ENCODE peak calls at places on chromosomes 12 and 14, in seven cellular contexts. One of them, this sample, is unnamed.

GRCh38 chr12:65643595-65644386 is 180.5 kb upstream of the HMGA2 start:
- DNase-seq in astrocyte of the spinal cord: no peak
- DNase-seq in tibial nerve: no peak
- DNase-seq in heart right ventricle: no peak
- DNase-seq in prostate gland: no peak
- DNase-seq in CD4-positive, alpha-beta T cell: no peak
- DNase-seq in fibroblast of pulmonary artery: no peak
- DNase-seq in this sample: no peak

GRCh38 chr14:105528859-105529505 is 2.6 kb downstream of the TMEM121 start:
- DNase-seq in CD4-positive, alpha-beta T cell: no peak
- DNase-seq in heart right ventricle: no peak
- DNase-seq in prostate gland: no peak
- DNase-seq in fibroblast of pulmonary artery: no peak
- DNase-seq in tibial nerve: no peak
- DNase-seq in astrocyte of the spinal cord: no peak
- DNase-seq in this sample: no peak

GRCh38 chr14:26276757-26277156 is 321.1 kb downstream of the NOVA1 start:
- DNase-seq in astrocyte of the spinal cord: no peak
- DNase-seq in tibial nerve: no peak
- DNase-seq in CD4-positive, alpha-beta T cell: no peak
- DNase-seq in heart right ventricle: no peak
- DNase-seq in prostate gland: no peak
- DNase-seq in fibroblast of pulmonary artery: no peak
- DNase-seq in this sample: no peak

GRCh38 chr14:68654471-68654941 is 138.4 kb downstream of the ZFP36L1 start:
- DNase-seq in prostate gland: no peak
- DNase-seq in heart right ventricle: no peak
- DNase-seq in CD4-positive, alpha-beta T cell: no peak
- DNase-seq in tibial nerve: no peak
- DNase-seq in fibroblast of pulmonary artery: no peak
- DNase-seq in astrocyte of the spinal cord: no peak
- DNase-seq in this sample: no peak

GRCh38 chr14:23146423-23146910 is 27.4 kb upstream of the CEBPE start:
- DNase-seq in astrocyte of the spinal cord: no peak
- DNase-seq in prostate gland: no peak
- DNase-seq in CD4-positive, alpha-beta T cell: no peak
- DNase-seq in fibroblast of pulmonary artery: no peak
- DNase-seq in tibial nerve: no peak
- DNase-seq in heart right ventricle: no peak
- DNase-seq in this sample: no peak

GRCh38 chr12:46825526-46826414 is at the start of gene SLC38A4:
- DNase-seq in fibroblast of pulmonary artery: peak
- DNase-seq in heart right ventricle: peak
- DNase-seq in prostate gland: no peak
- DNase-seq in CD4-positive, alpha-beta T cell: no peak
- DNase-seq in astrocyte of the spinal cord: peak
- DNase-seq in tibial nerve: no peak
- DNase-seq in this sample: no peak

GRCh38 chr12:101968770-101969169 is 91.4 kb downstream of the DRAM1 start:
- DNase-seq in astrocyte of the spinal cord: no peak
- DNase-seq in heart right ventricle: no peak
- DNase-seq in fibroblast of pulmonary artery: no peak
- DNase-seq in CD4-positive, alpha-beta T cell: no peak
- DNase-seq in prostate gland: no peak
- DNase-seq in tibial nerve: no peak
- DNase-seq in this sample: no peak

GRCh38 chr12:88634008-88634407 is 53.7 kb upstream of the KITLG start:
- DNase-seq in astrocyte of the spinal cord: no peak
- DNase-seq in prostate gland: no peak
- DNase-seq in CD4-positive, alpha-beta T cell: no peak
- DNase-seq in fibroblast of pulmonary artery: no peak
- DNase-seq in heart right ventricle: no peak
- DNase-seq in tibial nerve: no peak
- DNase-seq in this sample: peak

GRCh38 chr14:52730708-52731111 is 744 bp downstream of the STYX start:
- DNase-seq in CD4-positive, alpha-beta T cell: no peak
- DNase-seq in astrocyte of the spinal cord: peak
- DNase-seq in prostate gland: no peak
- DNase-seq in tibial nerve: peak
- DNase-seq in heart right ventricle: no peak
- DNase-seq in fibroblast of pulmonary artery: peak
- DNase-seq in this sample: no peak

GRCh38 chr12:122185494-122186082 is 2.7 kb downstream of the LRRC43 start:
- DNase-seq in CD4-positive, alpha-beta T cell: no peak
- DNase-seq in fibroblast of pulmonary artery: no peak
- DNase-seq in heart right ventricle: no peak
- DNase-seq in astrocyte of the spinal cord: no peak
- DNase-seq in tibial nerve: no peak
- DNase-seq in prostate gland: no peak
- DNase-seq in this sample: no peak

GRCh38 chr14:93186461-93186860 is 1.3 kb downstream of the LYSET start:
- DNase-seq in tibial nerve: no peak
- DNase-seq in astrocyte of the spinal cord: no peak
- DNase-seq in prostate gland: no peak
- DNase-seq in fibroblast of pulmonary artery: no peak
- DNase-seq in CD4-positive, alpha-beta T cell: no peak
- DNase-seq in heart right ventricle: no peak
- DNase-seq in this sample: no peak

GRCh38 chr12:69189378-69189978 is 49.9 kb upstream of the CPSF6 start:
- DNase-seq in astrocyte of the spinal cord: no peak
- DNase-seq in prostate gland: no peak
- DNase-seq in heart right ventricle: no peak
- DNase-seq in fibroblast of pulmonary artery: no peak
- DNase-seq in CD4-positive, alpha-beta T cell: no peak
- DNase-seq in tibial nerve: no peak
- DNase-seq in this sample: no peak
- TF ChIP-seq CTCF in astrocyte of the spinal cord: no peak
- TF ChIP-seq CTCF in prostate gland: no peak
- TF ChIP-seq CTCF in heart right ventricle: no peak
- TF ChIP-seq CTCF in fibroblast of pulmonary artery: no peak
- TF ChIP-seq CTCF in CD4-positive, alpha-beta T cell: no peak
- TF ChIP-seq CTCF in tibial nerve: no peak
- TF ChIP-seq CTCF in this sample: no peak

GRCh38 chr14:90193925-90194324 is 62.4 kb upstream of the PSMC1 start:
- DNase-seq in tibial nerve: no peak
- DNase-seq in CD4-positive, alpha-beta T cell: no peak
- DNase-seq in heart right ventricle: no peak
- DNase-seq in prostate gland: no peak
- DNase-seq in astrocyte of the spinal cord: no peak
- DNase-seq in fibroblast of pulmonary artery: peak
- DNase-seq in this sample: no peak
- TF ChIP-seq CTCF in tibial nerve: no peak
- TF ChIP-seq CTCF in CD4-positive, alpha-beta T cell: peak
- TF ChIP-seq CTCF in heart right ventricle: no peak
- TF ChIP-seq CTCF in prostate gland: no peak
- TF ChIP-seq CTCF in astrocyte of the spinal cord: peak
- TF ChIP-seq CTCF in fibroblast of pulmonary artery: peak
- TF ChIP-seq CTCF in this sample: peak

GRCh38 chr14:96940009-96940408 is 142.8 kb downstream of the VRK1 start:
- DNase-seq in tibial nerve: no peak
- DNase-seq in heart right ventricle: no peak
- DNase-seq in fibroblast of pulmonary artery: no peak
- DNase-seq in CD4-positive, alpha-beta T cell: no peak
- DNase-seq in astrocyte of the spinal cord: no peak
- DNase-seq in prostate gland: no peak
- DNase-seq in this sample: no peak

GRCh38 chr14:96944297-96944696 is 147.1 kb downstream of the VRK1 start:
- DNase-seq in tibial nerve: no peak
- DNase-seq in prostate gland: no peak
- DNase-seq in heart right ventricle: no peak
- DNase-seq in CD4-positive, alpha-beta T cell: no peak
- DNase-seq in astrocyte of the spinal cord: no peak
- DNase-seq in fibroblast of pulmonary artery: no peak
- DNase-seq in this sample: no peak

GRCh38 chr14:96934961-96935360 is 137.8 kb downstream of the VRK1 start:
- DNase-seq in tibial nerve: no peak
- DNase-seq in astrocyte of the spinal cord: no peak
- DNase-seq in fibroblast of pulmonary artery: no peak
- DNase-seq in heart right ventricle: no peak
- DNase-seq in CD4-positive, alpha-beta T cell: no peak
- DNase-seq in prostate gland: no peak
- DNase-seq in this sample: no peak

GRCh38 chr14:96938946-96939345 is 141.8 kb downstream of the VRK1 start:
- DNase-seq in tibial nerve: no peak
- DNase-seq in CD4-positive, alpha-beta T cell: no peak
- DNase-seq in fibroblast of pulmonary artery: no peak
- DNase-seq in heart right ventricle: no peak
- DNase-seq in astrocyte of the spinal cord: no peak
- DNase-seq in prostate gland: no peak
- DNase-seq in this sample: no peak
- TF ChIP-seq CTCF in tibial nerve: no peak
- TF ChIP-seq CTCF in CD4-positive, alpha-beta T cell: no peak
- TF ChIP-seq CTCF in fibroblast of pulmonary artery: peak
- TF ChIP-seq CTCF in heart right ventricle: no peak
- TF ChIP-seq CTCF in astrocyte of the spinal cord: no peak
- TF ChIP-seq CTCF in prostate gland: no peak
- TF ChIP-seq CTCF in this sample: peak

GRCh38 chr14:81942071-81942470 is 408.4 kb upstream of the SEL1L start:
- DNase-seq in astrocyte of the spinal cord: no peak
- DNase-seq in CD4-positive, alpha-beta T cell: no peak
- DNase-seq in prostate gland: no peak
- DNase-seq in tibial nerve: no peak
- DNase-seq in heart right ventricle: no peak
- DNase-seq in fibroblast of pulmonary artery: no peak
- DNase-seq in this sample: no peak
- TF ChIP-seq CTCF in astrocyte of the spinal cord: no peak
- TF ChIP-seq CTCF in CD4-positive, alpha-beta T cell: no peak
- TF ChIP-seq CTCF in prostate gland: no peak
- TF ChIP-seq CTCF in tibial nerve: no peak
- TF ChIP-seq CTCF in heart right ventricle: no peak
- TF ChIP-seq CTCF in fibroblast of pulmonary artery: no peak
- TF ChIP-seq CTCF in this sample: no peak

GRCh38 chr12:29088611-29089219 is 60.4 kb upstream of the FAR2 start:
- DNase-seq in heart right ventricle: no peak
- DNase-seq in tibial nerve: no peak
- DNase-seq in prostate gland: no peak
- DNase-seq in fibroblast of pulmonary artery: peak
- DNase-seq in CD4-positive, alpha-beta T cell: no peak
- DNase-seq in astrocyte of the spinal cord: peak
- DNase-seq in this sample: no peak
- TF ChIP-seq CTCF in heart right ventricle: peak
- TF ChIP-seq CTCF in tibial nerve: no peak
- TF ChIP-seq CTCF in prostate gland: no peak
- TF ChIP-seq CTCF in fibroblast of pulmonary artery: peak
- TF ChIP-seq CTCF in CD4-positive, alpha-beta T cell: peak
- TF ChIP-seq CTCF in astrocyte of the spinal cord: peak
- TF ChIP-seq CTCF in this sample: peak

DNA sequence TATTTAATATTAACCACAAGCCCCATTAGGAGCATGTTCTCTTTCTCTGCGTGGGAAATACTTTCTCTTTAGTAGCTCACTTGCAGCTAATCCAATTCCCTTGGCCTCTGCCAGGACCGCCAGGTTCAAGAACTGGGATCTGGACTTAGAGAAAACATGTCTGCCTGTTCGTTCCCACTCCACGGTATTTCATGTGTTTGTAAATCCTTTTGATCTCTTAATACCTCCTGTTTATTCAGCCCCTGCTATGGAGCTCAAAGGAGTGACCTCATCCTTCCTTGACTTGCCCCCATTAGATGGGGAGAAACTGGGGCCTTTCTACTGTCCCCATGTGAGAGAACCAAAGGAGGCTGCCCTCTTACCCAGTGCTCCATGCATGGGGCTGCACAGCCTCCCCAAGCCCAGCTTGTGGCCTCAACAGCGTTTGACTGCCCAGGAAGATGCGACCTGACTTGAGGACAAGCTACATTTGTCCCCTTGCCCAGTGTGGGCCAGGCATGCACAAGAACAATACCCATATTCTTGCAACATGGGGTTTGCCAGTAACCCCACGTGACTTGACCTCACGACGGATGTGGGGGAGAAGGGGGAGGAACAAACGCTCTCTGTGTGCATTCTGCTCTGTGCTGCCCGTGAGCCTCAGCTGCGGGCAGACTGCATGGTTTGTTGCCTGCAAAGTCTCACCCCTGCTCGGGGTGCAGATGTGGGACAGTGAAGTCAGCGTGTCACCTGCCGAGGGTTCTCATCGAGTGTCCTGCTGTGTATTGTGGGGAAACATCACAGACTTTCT is 30.3 kb downstream of the CD9 start:
- DNase-seq in tibial nerve: peak
- DNase-seq in heart right ventricle: no peak
- DNase-seq in CD4-positive, alpha-beta T cell: peak
- DNase-seq in prostate gland: peak
- DNase-seq in fibroblast of pulmonary artery: peak
- DNase-seq in astrocyte of the spinal cord: peak
- DNase-seq in this sample: no peak
- TF ChIP-seq CTCF in tibial nerve: peak
- TF ChIP-seq CTCF in heart right ventricle: no peak
- TF ChIP-seq CTCF in CD4-positive, alpha-beta T cell: no peak
- TF ChIP-seq CTCF in prostate gland: no peak
- TF ChIP-seq CTCF in fibroblast of pulmonary artery: no peak
- TF ChIP-seq CTCF in astrocyte of the spinal cord: no peak
- TF ChIP-seq CTCF in this sample: no peak

DNA sequence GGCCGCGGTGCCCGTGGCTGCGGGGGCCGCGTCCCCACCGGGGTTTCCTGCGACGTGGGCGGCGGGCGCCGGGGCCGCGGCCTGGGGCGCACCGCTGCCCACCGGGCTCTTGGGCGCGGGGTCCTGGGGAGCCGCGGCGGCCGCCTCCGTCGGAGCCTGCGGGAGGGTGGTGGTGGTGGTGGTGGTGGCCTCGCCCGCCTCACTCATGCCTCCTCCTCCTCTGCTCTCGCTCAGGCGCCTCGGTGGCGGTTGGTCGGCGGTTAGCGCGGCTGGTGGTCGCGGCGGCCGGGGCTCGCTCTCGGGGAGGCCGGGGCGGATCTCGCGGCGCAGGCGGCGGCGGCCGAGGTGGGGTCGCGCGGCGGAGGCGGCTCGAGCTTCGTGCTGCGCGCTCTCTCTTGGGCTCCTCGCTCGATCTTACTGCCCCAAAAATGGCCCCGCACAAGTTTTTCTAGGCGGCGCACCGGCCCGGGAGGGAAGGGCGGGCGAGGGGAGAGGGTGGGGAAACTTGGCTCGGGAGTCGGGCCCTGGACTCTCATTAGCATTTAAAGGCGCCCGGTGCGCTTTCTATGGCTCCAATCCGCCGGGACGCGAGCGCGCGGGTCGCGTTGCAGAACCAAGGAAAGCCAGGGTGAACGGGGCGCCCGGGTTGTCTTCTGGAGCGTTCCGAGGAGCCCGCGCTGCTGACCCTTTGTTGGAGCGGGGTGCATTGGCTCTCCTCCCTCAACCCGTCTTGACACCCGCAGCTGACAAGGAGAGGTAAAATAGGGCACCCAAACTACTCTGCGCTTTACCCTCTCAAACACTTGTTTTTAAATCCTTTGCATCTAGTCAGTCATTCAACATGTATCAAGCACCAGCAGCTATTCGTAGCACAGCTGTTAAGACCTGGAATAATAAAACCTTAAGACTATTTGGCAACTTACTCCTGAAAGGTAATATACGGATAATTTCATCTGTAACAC is at the start of gene YBX3:
- DNase-seq in prostate gland: peak
- DNase-seq in tibial nerve: peak
- DNase-seq in astrocyte of the spinal cord: peak
- DNase-seq in CD4-positive, alpha-beta T cell: peak
- DNase-seq in fibroblast of pulmonary artery: peak
- DNase-seq in heart right ventricle: peak
- DNase-seq in this sample: peak
- TF ChIP-seq CTCF in prostate gland: no peak
- TF ChIP-seq CTCF in tibial nerve: no peak
- TF ChIP-seq CTCF in astrocyte of the spinal cord: no peak
- TF ChIP-seq CTCF in CD4-positive, alpha-beta T cell: no peak
- TF ChIP-seq CTCF in fibroblast of pulmonary artery: no peak
- TF ChIP-seq CTCF in heart right ventricle: no peak
- TF ChIP-seq CTCF in this sample: no peak